ENCODE peak calls at places on chromosomes 7 and 10, in four cellular contexts. One of them, this sample, is unnamed.

GRCh38 chr7:26897928-26898327 is 33.5 kb upstream of the SKAP2 start:
- DNase-seq in fibroblast of pulmonary artery: no peak
- DNase-seq in OCI-LY7: no peak
- DNase-seq in Caco-2: no peak
- DNase-seq in this sample: no peak

GRCh38 chr7:101960323-101960722 is 142.9 kb downstream of the CUX1 start:
- DNase-seq in fibroblast of pulmonary artery: no peak
- DNase-seq in OCI-LY7: no peak
- DNase-seq in Caco-2: no peak
- DNase-seq in this sample: no peak

GRCh38 chr10:113000454-113000853 is 50.4 kb downstream of the TCF7L2 start:
- DNase-seq in fibroblast of pulmonary artery: no peak
- DNase-seq in OCI-LY7: no peak
- DNase-seq in Caco-2: no peak
- DNase-seq in this sample: no peak

GRCh38 chr7:98317366-98318040 is 36.0 kb downstream of the BRI3 start:
- DNase-seq in fibroblast of pulmonary artery: no peak
- DNase-seq in OCI-LY7: no peak
- DNase-seq in Caco-2: no peak
- DNase-seq in this sample: no peak

GRCh38 chr7:85695041-85695990 is 508.5 kb upstream of the SEMA3D start:
- DNase-seq in fibroblast of pulmonary artery: peak; percentile 24
- DNase-seq in OCI-LY7: no peak
- DNase-seq in Caco-2: peak; percentile 16
- DNase-seq in this sample: no peak

GRCh38 chr10:86061301-86061873 is 305.2 kb downstream of the GRID1 start:
- DNase-seq in fibroblast of pulmonary artery: no peak
- DNase-seq in OCI-LY7: no peak
- DNase-seq in Caco-2: no peak
- DNase-seq in this sample: no peak

GRCh38 chr10:125961743-125962142 is 65.4 kb downstream of the FANK1 start:
- DNase-seq in fibroblast of pulmonary artery: no peak
- DNase-seq in OCI-LY7: no peak
- DNase-seq in Caco-2: no peak
- DNase-seq in this sample: no peak

GRCh38 chr7:151087247-151088018 is 1.2 kb downstream of the AGAP3 start:
- DNase-seq in fibroblast of pulmonary artery: peak; percentile 62
- DNase-seq in OCI-LY7: no peak
- DNase-seq in Caco-2: peak; percentile 70
- DNase-seq in this sample: no peak

GRCh38 chr7:101662447-101662998 is 33.4 kb upstream of the MYL10 start:
- DNase-seq in fibroblast of pulmonary artery: no peak
- DNase-seq in OCI-LY7: no peak
- DNase-seq in Caco-2: no peak
- DNase-seq in this sample: no peak

GRCh38 chr7:92460109-92460508 is 12.8 kb downstream of the GATAD1 start:
- DNase-seq in fibroblast of pulmonary artery: no peak
- DNase-seq in OCI-LY7: no peak
- DNase-seq in Caco-2: no peak
- DNase-seq in this sample: no peak

GRCh38 chr7:92461027-92462003 is 14.0 kb downstream of the GATAD1 start:
- DNase-seq in fibroblast of pulmonary artery: peak; percentile 64
- DNase-seq in OCI-LY7: peak; percentile 67
- DNase-seq in Caco-2: peak; percentile 45
- DNase-seq in this sample: peak; percentile 7

GRCh38 chr7:92460510-92460909 is 13.2 kb downstream of the GATAD1 start:
- DNase-seq in fibroblast of pulmonary artery: no peak
- DNase-seq in OCI-LY7: no peak
- DNase-seq in Caco-2: no peak
- DNase-seq in this sample: no peak

GRCh38 chr7:92451645-92452044 is 4.4 kb downstream of the GATAD1 start:
- DNase-seq in fibroblast of pulmonary artery: no peak
- DNase-seq in OCI-LY7: no peak
- DNase-seq in Caco-2: no peak
- DNase-seq in this sample: no peak

DNA sequence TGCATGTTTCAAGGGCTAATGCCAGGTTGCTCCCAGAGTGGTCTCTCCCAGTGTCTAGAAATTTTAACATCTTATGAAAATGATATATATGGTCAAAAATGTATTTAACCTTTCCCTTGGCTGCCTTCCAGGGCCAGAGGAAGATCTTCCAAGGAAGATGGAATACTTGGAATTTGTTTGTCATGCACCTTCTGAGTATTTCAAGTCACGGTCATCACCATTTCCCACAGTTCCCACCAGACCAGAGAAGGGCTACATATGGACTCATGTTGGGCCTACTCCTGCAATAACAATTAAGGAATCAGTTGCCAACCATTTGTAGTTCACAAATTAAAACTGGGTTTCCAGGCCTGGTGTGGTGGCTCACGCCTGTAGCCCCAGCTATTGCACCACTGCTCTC is 9.0 kb downstream of the GATAD1 start:
- DNase-seq in fibroblast of pulmonary artery: peak; percentile 8
- DNase-seq in OCI-LY7: no peak
- DNase-seq in Caco-2: no peak
- DNase-seq in this sample: no peak
- H3K4me3 ChIP-seq in fibroblast of pulmonary artery: no peak overlapping the region
- H3K4me3 ChIP-seq in OCI-LY7: no peak overlapping the region
- H3K4me3 ChIP-seq in Caco-2: no peak overlapping the region
- H3K4me3 ChIP-seq in this sample: no peak overlapping the region

GRCh38 chr7:11155883-11156282 is 182.2 kb downstream of the PHF14 start:
- DNase-seq in fibroblast of pulmonary artery: no peak
- DNase-seq in OCI-LY7: no peak
- DNase-seq in Caco-2: no peak
- DNase-seq in this sample: no peak

DNA sequence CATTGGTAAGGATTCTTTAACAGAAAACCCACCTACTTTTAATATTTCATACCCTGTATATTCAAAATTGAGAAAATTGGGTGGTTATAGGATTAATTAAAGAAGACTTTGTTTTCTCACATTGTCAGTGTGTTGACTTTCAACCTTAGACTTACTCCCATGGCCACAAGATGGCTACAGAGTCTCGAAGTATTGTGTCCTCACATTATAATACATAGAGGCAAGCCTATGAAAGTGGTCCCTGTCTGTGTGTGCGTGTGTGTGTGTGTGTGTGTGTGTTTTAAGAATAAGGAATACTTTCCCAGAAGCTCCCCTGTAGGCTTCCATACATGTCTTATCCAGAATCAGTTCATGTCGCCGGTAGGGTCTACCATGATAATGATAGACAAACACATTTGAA is 180.0 kb downstream of the PHF14 start:
- DNase-seq in fibroblast of pulmonary artery: no peak
- DNase-seq in OCI-LY7: no peak
- DNase-seq in Caco-2: no peak
- DNase-seq in this sample: no peak
- TF ChIP-seq CTCF in fibroblast of pulmonary artery: no peak
- TF ChIP-seq CTCF in OCI-LY7: no peak
- TF ChIP-seq CTCF in Caco-2: no peak
- TF ChIP-seq CTCF in this sample: no peak

GRCh38 chr7:74482629-74483401 is 29.1 kb downstream of the GTF2IRD1 start:
- DNase-seq in fibroblast of pulmonary artery: peak; percentile 93
- DNase-seq in OCI-LY7: no peak
- DNase-seq in Caco-2: peak; percentile 60
- DNase-seq in this sample: no peak

GRCh38 chr7:74479066-74479781 is 25.5 kb downstream of the GTF2IRD1 start:
- DNase-seq in fibroblast of pulmonary artery: no peak
- DNase-seq in OCI-LY7: no peak
- DNase-seq in Caco-2: no peak
- DNase-seq in this sample: no peak

GRCh38 chr7:74479961-74480829 is 26.5 kb downstream of the GTF2IRD1 start:
- DNase-seq in fibroblast of pulmonary artery: peak; percentile 85
- DNase-seq in OCI-LY7: no peak
- DNase-seq in Caco-2: no peak
- DNase-seq in this sample: no peak

GRCh38 chr7:74481458-74482324 is 28.0 kb downstream of the GTF2IRD1 start:
- DNase-seq in fibroblast of pulmonary artery: no peak
- DNase-seq in OCI-LY7: no peak
- DNase-seq in Caco-2: no peak
- DNase-seq in this sample: no peak

GRCh38 chr7:74480861-74481417 is 27.2 kb downstream of the GTF2IRD1 start:
- DNase-seq in fibroblast of pulmonary artery: peak; percentile 85
- DNase-seq in OCI-LY7: no peak
- DNase-seq in Caco-2: peak; percentile 55
- DNase-seq in this sample: no peak
- H3K4me3 ChIP-seq in fibroblast of pulmonary artery: peak overlapping the region; percentile 51
- H3K4me3 ChIP-seq in OCI-LY7: no peak overlapping the region
- H3K4me3 ChIP-seq in Caco-2: no peak overlapping the region
- H3K4me3 ChIP-seq in this sample: no peak overlapping the region

GRCh38 chr10:586151-586550 is 103.3 kb downstream of the DIP2C start:
- DNase-seq in fibroblast of pulmonary artery: no peak
- DNase-seq in OCI-LY7: no peak
- DNase-seq in Caco-2: no peak
- DNase-seq in this sample: no peak

GRCh38 chr10:583433-583832 is 106.0 kb downstream of the DIP2C start:
- DNase-seq in fibroblast of pulmonary artery: no peak
- DNase-seq in OCI-LY7: no peak
- DNase-seq in Caco-2: no peak
- DNase-seq in this sample: no peak

GRCh38 chr10:586716-587115 is 102.8 kb downstream of the DIP2C start:
- DNase-seq in fibroblast of pulmonary artery: no peak
- DNase-seq in OCI-LY7: no peak
- DNase-seq in Caco-2: no peak
- DNase-seq in this sample: no peak

GRCh38 chr10:588246-589165 is 101.0 kb downstream of the DIP2C start:
- DNase-seq in fibroblast of pulmonary artery: peak; percentile 45
- DNase-seq in OCI-LY7: peak; percentile 9
- DNase-seq in Caco-2: peak; percentile 49
- DNase-seq in this sample: no peak

DNA sequence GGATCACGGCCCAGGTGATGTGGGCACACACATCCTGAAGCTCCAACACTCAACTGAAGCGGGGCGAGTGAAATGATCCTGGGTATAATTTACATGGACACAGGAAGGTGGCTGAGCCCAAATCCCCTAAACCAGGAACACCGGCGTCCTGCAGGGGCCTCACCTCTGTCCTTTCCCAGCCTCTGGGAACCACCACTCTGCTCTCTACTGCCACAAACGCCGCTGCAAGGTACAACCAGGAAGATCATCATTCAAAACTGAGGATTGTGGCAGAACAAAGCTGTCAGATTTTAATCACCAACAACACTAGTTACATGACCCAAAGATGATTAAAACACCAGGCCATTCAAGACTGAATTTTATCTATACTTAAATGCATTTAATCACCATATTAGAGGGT is 104.0 kb downstream of the DIP2C start:
- DNase-seq in fibroblast of pulmonary artery: no peak
- DNase-seq in OCI-LY7: no peak
- DNase-seq in Caco-2: peak; percentile 32
- DNase-seq in this sample: no peak
- TF ChIP-seq CTCF in fibroblast of pulmonary artery: no peak
- TF ChIP-seq CTCF in OCI-LY7: peak; percentile 44
- TF ChIP-seq CTCF in Caco-2: peak; percentile 49
- TF ChIP-seq CTCF in this sample: no peak

DNA sequence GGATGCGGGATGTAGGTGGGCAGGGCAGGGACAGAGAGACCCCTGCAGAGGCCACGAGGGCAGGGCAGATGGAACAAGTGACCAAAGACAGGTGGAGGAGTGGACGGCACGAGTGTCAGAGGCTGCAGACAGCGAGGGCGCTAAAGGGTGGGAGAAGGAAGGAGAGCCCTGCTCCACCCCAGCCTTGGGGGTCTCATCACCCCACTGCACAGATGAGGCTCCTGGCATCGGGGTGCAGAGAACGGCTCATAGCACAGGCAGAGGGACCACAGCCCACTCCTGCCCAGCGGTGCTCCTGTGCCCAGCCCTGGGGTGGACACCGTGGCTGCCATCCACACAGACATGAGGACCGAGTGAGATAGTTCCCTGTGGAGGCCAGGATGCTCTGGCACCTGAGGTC is 2.2 kb upstream of the LAT2 start:
- DNase-seq in fibroblast of pulmonary artery: no peak
- DNase-seq in OCI-LY7: no peak
- DNase-seq in Caco-2: no peak
- DNase-seq in this sample: no peak
- H3K4me3 ChIP-seq in fibroblast of pulmonary artery: no peak overlapping the region
- H3K4me3 ChIP-seq in OCI-LY7: no peak overlapping the region
- H3K4me3 ChIP-seq in Caco-2: no peak overlapping the region
- H3K4me3 ChIP-seq in this sample: no peak overlapping the region